ENCODE peak calls at places on chromosomes 7 and 10, in four cellular contexts. G is nephron progenitor cell, P is brain microvascular endothelial cell, D is heart left ventricle. Y is an unnamed sample.

GRCh38 chr10:48363617-48364355 is 57.3 kb downstream of the MAPK8 start:
- DNase-seq in G (peak), P (peak), D (no peak), Y (peak)

GRCh38 chr7:94344826-94345225 is 49.9 kb upstream of the COL1A2 start:
- DNase-seq in G (no peak), D (no peak), P (peak), Y (no peak)

GRCh38 chr7:131438969-131439368 is 111.3 kb downstream of the MKLN1 start:
- DNase-seq in P (no peak), G (no peak), D (no peak), Y (no peak)

GRCh38 chr10:58367049-58367448 is 18.2 kb upstream of the TFAM start:
- DNase-seq in D (no peak), G (no peak), P (no peak), Y (no peak)

GRCh38 chr10:114045071-114045737 is 1.5 kb downstream of the ADRB1 start:
- DNase-seq in P (no peak), D (peak), G (peak), Y (peak)

GRCh38 chr10:100447648-100448047 is 15.2 kb upstream of the WNT8B start:
- DNase-seq in D (no peak), P (no peak), G (no peak), Y (no peak)

GRCh38 chr7:91005024-91005423 is 259.2 kb upstream of the FZD1 start:
- DNase-seq in P (no peak), D (no peak), G (no peak), Y (no peak)

GRCh38 chr10:84308481-84309304 is 19.7 kb upstream of the CCSER2 start:
- DNase-seq in G (no peak), P (peak), D (peak), Y (peak)

GRCh38 chr10:119595715-119596515 is 849 bp downstream of the TIAL1 start:
- DNase-seq in G (peak), P (peak), D (peak), Y (peak)

GRCh38 chr7:39465055-39465929 is 100.9 kb upstream of the YAE1 start:
- DNase-seq in G (peak), P (peak), D (no peak), Y (peak)

GRCh38 chr10:29119374-29119773 is 169.5 kb upstream of the LYZL1 start:
- DNase-seq in D (peak), G (peak), P (no peak), Y (peak)
- TF ChIP-seq CTCF in D (peak), G (peak), P (peak), Y (peak)

GRCh38 chr7:27936244-27937102 is 196.5 kb downstream of the TAX1BP1 start:
- DNase-seq in P (no peak), D (no peak), G (no peak), Y (no peak)

GRCh38 chr7:27929127-27929526 is 189.2 kb downstream of the TAX1BP1 start:
- DNase-seq in P (no peak), G (no peak), D (no peak), Y (no peak)

GRCh38 chr7:27930910-27931476 is 191.0 kb downstream of the TAX1BP1 start:
- DNase-seq in P (no peak), G (no peak), D (no peak), Y (no peak)

GRCh38 chr7:27928001-27928400 is 188.0 kb downstream of the TAX1BP1 start:
- DNase-seq in P (no peak), G (no peak), D (no peak), Y (no peak)

GRCh38 chr7:27933691-27934565 is 194.0 kb downstream of the TAX1BP1 start:
- DNase-seq in G (no peak), D (no peak), P (no peak), Y (no peak)
- TF ChIP-seq CTCF in G (peak), D (no peak), P (no peak), Y (peak)

DNA sequence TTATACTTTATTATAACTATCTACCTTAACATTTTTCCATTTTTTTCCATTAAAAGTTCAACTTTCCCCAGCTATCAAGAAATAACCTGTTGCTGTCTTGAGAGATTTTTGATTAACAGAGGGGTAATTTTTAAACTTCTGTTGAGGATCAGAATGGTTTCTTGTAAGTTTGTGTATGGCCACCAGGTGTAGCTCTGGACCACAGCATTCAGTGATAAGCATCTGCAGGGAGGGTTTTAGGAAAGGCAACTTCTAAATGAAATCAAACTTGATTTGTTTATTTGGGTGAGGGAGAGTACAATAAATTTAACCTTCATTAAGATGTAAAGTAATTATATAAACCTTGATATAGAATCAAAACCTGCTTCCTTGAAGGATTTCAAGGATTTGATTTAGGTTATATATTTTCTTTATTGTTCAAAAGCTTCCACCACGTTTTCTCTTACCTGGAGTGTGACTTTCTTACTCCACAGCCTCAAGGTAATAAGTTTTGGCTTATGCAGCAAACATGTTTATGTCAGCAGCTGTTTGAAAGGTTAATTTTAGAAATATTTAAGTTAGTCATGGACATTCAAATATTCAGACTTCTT is 153.3 kb downstream of the STK31 start:
- DNase-seq in D (no peak), G (peak), P (peak), Y (peak)
- TF ChIP-seq CTCF in D (no peak), G (peak), P (peak), Y (peak)

DNA sequence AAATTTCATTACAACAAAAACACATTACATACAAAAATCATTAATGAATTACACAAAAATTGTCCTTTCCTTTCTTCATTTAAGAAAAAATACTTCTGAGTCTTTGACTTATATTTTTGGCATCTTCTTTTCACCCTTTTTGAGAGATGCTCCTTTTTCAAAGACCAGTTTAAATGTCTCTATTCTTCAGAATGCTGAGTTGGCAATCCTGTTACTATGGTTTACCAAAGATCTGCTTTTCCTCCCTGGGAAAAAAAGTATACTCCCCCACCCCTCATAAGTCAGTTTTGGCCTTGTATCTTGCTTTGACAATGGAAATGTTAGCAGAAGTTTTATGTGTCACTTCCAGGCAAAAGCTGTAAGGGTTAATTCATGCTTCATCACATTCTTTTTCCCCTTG is 198.4 kb upstream of the GRM3 start:
- DNase-seq in G (no peak), D (no peak), P (no peak), Y (no peak)
- TF ChIP-seq CTCF in G (no peak), D (no peak), P (no peak), Y (no peak)

DNA sequence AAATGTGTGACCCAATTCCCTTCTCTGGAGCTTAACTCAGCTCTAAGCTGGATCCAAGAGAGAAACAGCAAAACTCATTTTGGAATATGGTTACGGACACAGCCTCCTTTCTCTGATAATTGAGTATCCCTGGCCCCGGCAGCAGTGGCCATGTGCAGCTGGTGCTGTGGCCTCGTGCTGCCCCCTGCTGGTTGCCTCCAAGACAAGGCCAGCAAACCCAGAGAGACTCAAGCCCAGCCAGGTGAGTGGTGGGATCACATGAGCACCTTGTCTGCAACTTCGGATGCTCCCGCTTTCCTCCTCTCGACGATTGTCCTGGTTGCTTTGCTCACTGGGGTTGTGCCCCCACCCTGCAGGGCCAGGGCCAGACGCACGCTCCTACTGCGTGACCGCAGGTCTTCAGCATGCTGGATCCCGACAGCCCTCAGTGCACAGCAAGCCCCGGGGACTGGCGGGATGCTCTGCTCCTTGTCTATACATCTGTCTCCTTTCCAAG is 19.4 kb downstream of the SFTPD start:
- DNase-seq in P (peak), G (peak), D (peak), Y (peak)
- TF ChIP-seq CTCF in P (peak), G (peak), D (peak), Y (peak)

GRCh38 chr10:70331486-70332268 is 47.9 kb upstream of the NPFFR1 start:
- DNase-seq in D (peak), P (peak), G (no peak), Y (peak)
- TF ChIP-seq CTCF in D (peak), P (peak), G (no peak), Y (peak)

GRCh38 chr10:107011113-107011512 is 153.4 kb downstream of the SORCS1 start:
- DNase-seq in P (no peak), D (no peak), G (no peak), Y (no peak)
- TF ChIP-seq CTCF in P (no peak), D (no peak), G (no peak), Y (no peak)

DNA sequence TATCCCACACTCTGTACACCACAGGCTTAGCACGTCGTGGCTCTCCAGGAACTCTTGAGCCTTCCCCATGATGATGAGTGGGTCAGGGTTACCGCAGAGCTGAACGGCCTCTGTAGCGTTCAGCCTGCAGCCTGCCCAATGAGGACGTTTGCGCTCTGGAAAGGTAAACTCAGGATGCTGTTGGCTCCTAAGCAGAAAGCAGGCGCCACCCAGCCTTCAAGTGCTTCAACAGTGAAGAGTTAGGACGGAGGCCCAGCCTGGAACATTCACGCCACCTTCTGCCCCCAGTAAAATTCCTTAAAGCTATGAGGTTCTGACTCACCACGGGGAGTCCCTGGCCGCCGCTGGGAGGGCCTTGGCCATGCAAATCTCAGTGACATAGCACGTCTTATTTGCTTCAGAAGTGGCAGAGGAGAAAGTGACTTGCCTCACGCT is 161.5 kb upstream of the SH2B2 start:
- DNase-seq in P (peak), G (peak), D (peak), Y (no peak)
- TF ChIP-seq CTCF in P (peak), G (no peak), D (no peak), Y (no peak)

GRCh38 chr7:47100815-47101435 is 481.0 kb downstream of the TNS3 start:
- DNase-seq in P (peak), G (peak), D (peak), Y (peak)
- TF ChIP-seq CTCF in P (peak), G (peak), D (peak), Y (peak)

GRCh38 chr7:104643587-104644217 is 315.3 kb downstream of the LHFPL3 start:
- DNase-seq in G (peak), D (no peak), P (peak), Y (peak)
- TF ChIP-seq CTCF in G (peak), D (no peak), P (peak), Y (no peak)

Y was measured in Calu3.